ENCODE peak calls at places on chromosomes 5 and 9, in five cellular contexts. G is T-helper 1 cell; R is fibroblast of lung; Y is activated CD4-positive, alpha-beta memory T cell treated with anti-CD3 and anti-CD28 coated beads for 36 hours; S is stimulated activated CD4-positive, alpha-beta T cell treated with anti-CD3 and anti-CD28 coated beads, Interleukin-2, amount 100 ng/mL, for 48 hours. K is an unnamed sample.

GRCh38 chr5:133739381-133739780 is 127.0 kb upstream of the FSTL4 start:
- DNase-seq in S (no peak), R (no peak), Y (no peak), G (no peak), K (no peak)

GRCh38 chr5:158142182-158142581 is 283.2 kb upstream of the CLINT1 start:
- DNase-seq in Y (no peak), S (no peak), R (peak), G (no peak), K (no peak)

GRCh38 chr9:138116521-138116920 is 238.9 kb downstream of the CACNA1B start:
- DNase-seq in S (no peak), G (no peak), R (no peak), Y (no peak), K (no peak)

GRCh38 chr5:36692791-36693763 is 86.7 kb downstream of the SLC1A3 start:
- DNase-seq in S (peak), Y (peak), G (no peak), R (peak), K (peak)

GRCh38 chr5:114789773-114790402 is 379.8 kb downstream of the TRIM36 start:
- DNase-seq in G (no peak), R (no peak), S (no peak), Y (no peak), K (peak)

GRCh38 chr9:136280535-136281315 is 23.2 kb downstream of the CCDC187 start:
- DNase-seq in R (no peak), G (no peak), Y (no peak), S (no peak), K (no peak)

GRCh38 chr9:27473135-27473534 is 51.0 kb upstream of the IFNK start:
- DNase-seq in S (no peak), G (no peak), Y (no peak), R (peak), K (no peak)

GRCh38 chr5:64637837-64638443 is 52.4 kb upstream of the SHISAL2B start:
- DNase-seq in G (no peak), R (peak), Y (no peak), S (no peak), K (no peak)

GRCh38 chr9:5388026-5388806 is 48.5 kb upstream of the RLN1 start:
- DNase-seq in Y (no peak), S (no peak), R (peak), G (no peak), K (peak)

K was measured in cardiac muscle cell.